ENCODE peak calls at places on chromosome 1, in eight cellular contexts. R is cardiac fibroblast, N is SW 1271, I is brain microvascular endothelial cell, F is activated B cell treated with CpG ODN at 0.5 μM for 24 hours, C is cardiac muscle cell, M is GDM1, Q is DND-41. X is an unnamed sample.

GRCh38 chr1:36161656-36162531 is 5.9 kb downstream of the MAP7D1 start:
- DNase-seq in R (peak), N (no peak), I (peak), F (peak), C (no peak), M (peak), Q (peak), X (peak)

GRCh38 chr1:45002650-45003645 is 8.2 kb downstream of the HECTD3 start:
- DNase-seq in R (no peak), N (no peak), I (no peak), F (no peak), C (no peak), M (no peak), Q (no peak), X (no peak)

GRCh38 chr1:66951513-66951912 is 26.7 kb downstream of the MIER1 start:
- DNase-seq in R (peak), N (peak), I (peak), F (no peak), C (peak), M (no peak), Q (no peak), X (no peak)

GRCh38 chr1:206953626-206954025 is 7.4 kb upstream of the PIGR start:
- DNase-seq in R (no peak), N (no peak), I (no peak), F (no peak), C (no peak), M (no peak), Q (no peak), X (no peak)

GRCh38 chr1:37471345-37472231 is 2.8 kb upstream of the ZC3H12A start:
- DNase-seq in R (peak), N (no peak), I (peak), F (no peak), C (peak), M (peak), Q (no peak), X (peak)

GRCh38 chr1:211653907-211654553 is 21.4 kb downstream of the NEK2 start:
- DNase-seq in R (peak), N (no peak), I (no peak), F (no peak), C (peak), M (no peak), Q (no peak), X (no peak)

GRCh38 chr1:235648407-235648907 is 1.1 kb downstream of the GNG4 start:
- DNase-seq in R (no peak), N (no peak), I (no peak), F (no peak), C (no peak), M (no peak), Q (no peak), X (no peak)

GRCh38 chr1:179105393-179105792 is 23.5 kb downstream of the TOR3A start:
- DNase-seq in R (no peak), N (no peak), I (no peak), F (no peak), C (no peak), M (no peak), Q (no peak), X (no peak)

GRCh38 chr1:17028662-17029188 is 17.0 kb upstream of the ATP13A2 start:
- DNase-seq in R (no peak), N (no peak), I (no peak), F (no peak), C (no peak), M (no peak), Q (no peak), X (no peak)

GRCh38 chr1:15172405-15173259 is 19.1 kb downstream of the TMEM51 start:
- DNase-seq in R (peak), N (no peak), I (peak), F (no peak), C (peak), M (no peak), Q (no peak), X (no peak)

GRCh38 chr1:241749041-241749798 is 97.1 kb downstream of the WDR64 start:
- DNase-seq in R (peak), N (no peak), I (no peak), F (no peak), C (peak), M (no peak), Q (no peak), X (no peak)

GRCh38 chr1:208256091-208256490 is 11.9 kb upstream of the PLXNA2 start:
- DNase-seq in R (no peak), N (no peak), I (no peak), F (no peak), C (no peak), M (no peak), Q (no peak), X (no peak)

GRCh38 chr1:41830711-41831110 is 88.0 kb downstream of the HIVEP3 start:
- DNase-seq in R (peak), N (no peak), I (no peak), F (no peak), C (peak), M (no peak), Q (no peak), X (no peak)

X was measured in CD14-positive monocyte.